ENCODE peak calls at places on chromosomes 7 and 10, in ten cellular contexts. One of them, this sample, is unnamed. For H3K36me3 and H3K4me1, the result is how much of the 10 kb centered on the place peaks cover.

GRCh38 chr10:129758180-129758579 is 205.9 kb downstream of the EBF3 start:
- DNase-seq in Peyer's patch: no peak
- DNase-seq in colonic mucosa: no peak
- DNase-seq in transverse colon: no peak
- DNase-seq in stomach: peak
- DNase-seq in cardiac muscle cell: no peak
- DNase-seq in tibial nerve: no peak
- DNase-seq in MM.1S: no peak
- DNase-seq in GM23338: no peak
- DNase-seq in neural progenitor cell: no peak
- DNase-seq in this sample: no peak

GRCh38 chr10:86222687-86223086 is 143.9 kb downstream of the GRID1 start:
- DNase-seq in cardiac muscle cell: no peak
- DNase-seq in transverse colon: no peak
- DNase-seq in MM.1S: no peak
- DNase-seq in colonic mucosa: no peak
- DNase-seq in GM23338: no peak
- DNase-seq in neural progenitor cell: no peak
- DNase-seq in Peyer's patch: no peak
- DNase-seq in stomach: no peak
- DNase-seq in tibial nerve: no peak
- DNase-seq in this sample: no peak

GRCh38 chr10:8037199-8037801 is 17.2 kb upstream of the GATA3 start:
- DNase-seq in stomach: no peak
- DNase-seq in neural progenitor cell: peak
- DNase-seq in Peyer's patch: no peak
- DNase-seq in colonic mucosa: no peak
- DNase-seq in MM.1S: no peak
- DNase-seq in cardiac muscle cell: peak
- DNase-seq in GM23338: peak
- DNase-seq in transverse colon: no peak
- DNase-seq in tibial nerve: no peak
- DNase-seq in this sample: no peak

GRCh38 chr7:82678716-82679115 is 235.1 kb upstream of the CACNA2D1 start:
- DNase-seq in tibial nerve: no peak
- DNase-seq in MM.1S: peak
- DNase-seq in Peyer's patch: no peak
- DNase-seq in colonic mucosa: no peak
- DNase-seq in GM23338: no peak
- DNase-seq in stomach: no peak
- DNase-seq in transverse colon: no peak
- DNase-seq in cardiac muscle cell: no peak
- DNase-seq in neural progenitor cell: no peak
- DNase-seq in this sample: no peak

GRCh38 chr7:75565129-75565528 is 73.0 kb downstream of the SPDYE5 start:
- DNase-seq in neural progenitor cell: no peak
- DNase-seq in GM23338: peak
- DNase-seq in stomach: peak
- DNase-seq in MM.1S: no peak
- DNase-seq in cardiac muscle cell: no peak
- DNase-seq in colonic mucosa: no peak
- DNase-seq in tibial nerve: peak
- DNase-seq in Peyer's patch: no peak
- DNase-seq in transverse colon: no peak
- DNase-seq in this sample: no peak

GRCh38 chr7:12949060-12950045 is 261.9 kb downstream of the ARL4A start:
- DNase-seq in Peyer's patch: no peak
- DNase-seq in GM23338: no peak
- DNase-seq in transverse colon: no peak
- DNase-seq in neural progenitor cell: no peak
- DNase-seq in cardiac muscle cell: no peak
- DNase-seq in tibial nerve: no peak
- DNase-seq in colonic mucosa: no peak
- DNase-seq in stomach: no peak
- DNase-seq in MM.1S: no peak
- DNase-seq in this sample: no peak

GRCh38 chr10:508726-509125 is 180.7 kb downstream of the DIP2C start:
- DNase-seq in colonic mucosa: no peak
- DNase-seq in tibial nerve: no peak
- DNase-seq in cardiac muscle cell: no peak
- DNase-seq in stomach: no peak
- DNase-seq in neural progenitor cell: no peak
- DNase-seq in MM.1S: no peak
- DNase-seq in Peyer's patch: no peak
- DNase-seq in transverse colon: no peak
- DNase-seq in GM23338: no peak
- DNase-seq in this sample: no peak

GRCh38 chr7:91307467-91307866 is 43.2 kb downstream of the FZD1 start:
- DNase-seq in tibial nerve: no peak
- DNase-seq in stomach: no peak
- DNase-seq in cardiac muscle cell: no peak
- DNase-seq in transverse colon: no peak
- DNase-seq in Peyer's patch: no peak
- DNase-seq in neural progenitor cell: no peak
- DNase-seq in GM23338: no peak
- DNase-seq in colonic mucosa: no peak
- DNase-seq in MM.1S: no peak
- DNase-seq in this sample: no peak

DNA sequence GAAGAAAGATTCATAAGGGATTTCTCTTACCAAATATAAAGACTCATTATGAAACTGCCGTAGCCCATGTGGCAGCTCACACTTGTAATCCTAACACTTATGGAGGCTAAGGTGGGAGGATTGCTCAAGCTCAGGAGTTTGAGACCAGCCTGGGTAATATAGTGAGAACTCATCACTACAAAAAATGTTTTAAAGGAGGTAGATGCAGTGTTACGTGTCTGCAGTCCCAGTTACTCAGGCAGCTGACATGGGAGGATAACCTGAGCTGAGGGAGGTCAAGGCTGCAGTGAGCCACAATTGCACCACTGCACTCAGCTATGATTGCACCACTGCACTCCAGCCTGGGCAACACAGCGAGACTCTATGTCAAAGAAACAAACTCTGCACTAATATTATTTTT is 18.1 kb upstream of the DNA2 start:
- DNase-seq in MM.1S: no peak
- DNase-seq in colonic mucosa: no peak
- DNase-seq in GM23338: no peak
- DNase-seq in transverse colon: no peak
- DNase-seq in neural progenitor cell: no peak
- DNase-seq in cardiac muscle cell: no peak
- DNase-seq in tibial nerve: no peak
- DNase-seq in stomach: no peak
- DNase-seq in Peyer's patch: no peak
- DNase-seq in this sample: no peak
- H3K36me3 ChIP-seq in MM.1S: under half
- H3K36me3 ChIP-seq in colonic mucosa: under half
- H3K36me3 ChIP-seq in GM23338: under half
- H3K36me3 ChIP-seq in transverse colon: under half
- H3K36me3 ChIP-seq in neural progenitor cell: under half
- H3K36me3 ChIP-seq in cardiac muscle cell: under half
- H3K36me3 ChIP-seq in tibial nerve: under half
- H3K36me3 ChIP-seq in stomach: half or more
- H3K36me3 ChIP-seq in Peyer's patch: under half
- H3K36me3 ChIP-seq in this sample: under half

GRCh38 chr10:125333769-125334168 is 173.4 kb upstream of the CTBP2 start:
- DNase-seq in tibial nerve: no peak
- DNase-seq in MM.1S: no peak
- DNase-seq in transverse colon: no peak
- DNase-seq in neural progenitor cell: no peak
- DNase-seq in GM23338: no peak
- DNase-seq in colonic mucosa: no peak
- DNase-seq in stomach: no peak
- DNase-seq in cardiac muscle cell: no peak
- DNase-seq in Peyer's patch: no peak
- DNase-seq in this sample: no peak

GRCh38 chr10:125334545-125334944 is 174.2 kb upstream of the CTBP2 start:
- DNase-seq in neural progenitor cell: no peak
- DNase-seq in cardiac muscle cell: no peak
- DNase-seq in Peyer's patch: no peak
- DNase-seq in tibial nerve: no peak
- DNase-seq in GM23338: no peak
- DNase-seq in colonic mucosa: no peak
- DNase-seq in stomach: no peak
- DNase-seq in MM.1S: no peak
- DNase-seq in transverse colon: no peak
- DNase-seq in this sample: no peak

GRCh38 chr10:125340871-125341270 is 180.5 kb upstream of the CTBP2 start:
- DNase-seq in Peyer's patch: no peak
- DNase-seq in colonic mucosa: no peak
- DNase-seq in tibial nerve: no peak
- DNase-seq in stomach: no peak
- DNase-seq in transverse colon: no peak
- DNase-seq in MM.1S: no peak
- DNase-seq in GM23338: no peak
- DNase-seq in cardiac muscle cell: no peak
- DNase-seq in neural progenitor cell: no peak
- DNase-seq in this sample: no peak

GRCh38 chr10:125341611-125342010 is 181.2 kb upstream of the CTBP2 start:
- DNase-seq in transverse colon: no peak
- DNase-seq in stomach: no peak
- DNase-seq in MM.1S: no peak
- DNase-seq in cardiac muscle cell: no peak
- DNase-seq in Peyer's patch: no peak
- DNase-seq in neural progenitor cell: no peak
- DNase-seq in GM23338: no peak
- DNase-seq in colonic mucosa: no peak
- DNase-seq in tibial nerve: no peak
- DNase-seq in this sample: no peak

GRCh38 chr10:125337510-125337909 is 177.1 kb upstream of the CTBP2 start:
- DNase-seq in tibial nerve: no peak
- DNase-seq in neural progenitor cell: peak
- DNase-seq in stomach: no peak
- DNase-seq in cardiac muscle cell: no peak
- DNase-seq in colonic mucosa: no peak
- DNase-seq in MM.1S: no peak
- DNase-seq in transverse colon: no peak
- DNase-seq in Peyer's patch: no peak
- DNase-seq in GM23338: peak
- DNase-seq in this sample: no peak
- TF ChIP-seq CTCF in tibial nerve: no peak
- TF ChIP-seq CTCF in neural progenitor cell: peak
- TF ChIP-seq CTCF in stomach: no peak
- TF ChIP-seq CTCF in cardiac muscle cell: no peak
- TF ChIP-seq CTCF in colonic mucosa: no peak
- TF ChIP-seq CTCF in MM.1S: no peak
- TF ChIP-seq CTCF in transverse colon: no peak
- TF ChIP-seq CTCF in Peyer's patch: no peak
- TF ChIP-seq CTCF in GM23338: peak
- TF ChIP-seq CTCF in this sample: no peak

GRCh38 chr7:2651847-2652735 is 20.3 kb downstream of the TTYH3 start:
- DNase-seq in stomach: no peak
- DNase-seq in transverse colon: no peak
- DNase-seq in neural progenitor cell: no peak
- DNase-seq in cardiac muscle cell: no peak
- DNase-seq in Peyer's patch: no peak
- DNase-seq in MM.1S: no peak
- DNase-seq in tibial nerve: no peak
- DNase-seq in GM23338: no peak
- DNase-seq in colonic mucosa: no peak
- DNase-seq in this sample: no peak

GRCh38 chr7:2651336-2651735 is 19.6 kb downstream of the TTYH3 start:
- DNase-seq in MM.1S: no peak
- DNase-seq in tibial nerve: no peak
- DNase-seq in transverse colon: no peak
- DNase-seq in neural progenitor cell: peak
- DNase-seq in stomach: no peak
- DNase-seq in GM23338: peak
- DNase-seq in colonic mucosa: no peak
- DNase-seq in Peyer's patch: no peak
- DNase-seq in cardiac muscle cell: peak
- DNase-seq in this sample: no peak

GRCh38 chr7:2655870-2656614 is 24.3 kb downstream of the TTYH3 start:
- DNase-seq in transverse colon: no peak
- DNase-seq in colonic mucosa: no peak
- DNase-seq in stomach: no peak
- DNase-seq in Peyer's patch: no peak
- DNase-seq in cardiac muscle cell: no peak
- DNase-seq in neural progenitor cell: no peak
- DNase-seq in MM.1S: no peak
- DNase-seq in tibial nerve: no peak
- DNase-seq in GM23338: no peak
- DNase-seq in this sample: no peak

GRCh38 chr7:2652736-2653060 is 20.9 kb downstream of the TTYH3 start:
- DNase-seq in colonic mucosa: no peak
- DNase-seq in neural progenitor cell: no peak
- DNase-seq in MM.1S: no peak
- DNase-seq in stomach: no peak
- DNase-seq in GM23338: no peak
- DNase-seq in transverse colon: no peak
- DNase-seq in cardiac muscle cell: no peak
- DNase-seq in tibial nerve: no peak
- DNase-seq in Peyer's patch: no peak
- DNase-seq in this sample: no peak

DNA sequence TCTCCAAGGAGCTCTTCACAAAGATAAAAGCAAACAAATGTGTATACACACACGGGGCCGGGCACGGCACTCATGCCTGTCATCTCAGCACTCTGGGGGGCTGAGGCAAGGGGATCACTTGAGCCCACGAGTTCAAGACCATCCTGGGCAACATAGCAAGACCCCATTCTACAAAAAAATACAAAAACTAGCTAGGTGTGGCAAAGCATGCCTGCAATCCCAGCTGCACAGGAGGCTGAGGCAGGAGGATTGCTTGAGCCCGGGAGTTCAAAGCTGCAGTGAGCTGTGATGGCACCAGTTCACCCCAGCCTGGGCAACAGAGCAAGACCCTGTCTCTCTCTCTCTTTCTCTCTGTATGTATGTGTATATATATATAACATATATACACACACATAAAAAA is 22.3 kb downstream of the TTYH3 start:
- DNase-seq in stomach: no peak
- DNase-seq in tibial nerve: no peak
- DNase-seq in neural progenitor cell: no peak
- DNase-seq in MM.1S: no peak
- DNase-seq in Peyer's patch: no peak
- DNase-seq in colonic mucosa: no peak
- DNase-seq in cardiac muscle cell: no peak
- DNase-seq in transverse colon: no peak
- DNase-seq in GM23338: no peak
- DNase-seq in this sample: no peak
- H3K4me1 ChIP-seq in stomach: under half
- H3K4me1 ChIP-seq in tibial nerve: under half
- H3K4me1 ChIP-seq in neural progenitor cell: under half
- H3K4me1 ChIP-seq in MM.1S: under half
- H3K4me1 ChIP-seq in Peyer's patch: under half
- H3K4me1 ChIP-seq in colonic mucosa: under half
- H3K4me1 ChIP-seq in cardiac muscle cell: under half
- H3K4me1 ChIP-seq in transverse colon: under half
- H3K4me1 ChIP-seq in GM23338: under half
- H3K4me1 ChIP-seq in this sample: under half

DNA sequence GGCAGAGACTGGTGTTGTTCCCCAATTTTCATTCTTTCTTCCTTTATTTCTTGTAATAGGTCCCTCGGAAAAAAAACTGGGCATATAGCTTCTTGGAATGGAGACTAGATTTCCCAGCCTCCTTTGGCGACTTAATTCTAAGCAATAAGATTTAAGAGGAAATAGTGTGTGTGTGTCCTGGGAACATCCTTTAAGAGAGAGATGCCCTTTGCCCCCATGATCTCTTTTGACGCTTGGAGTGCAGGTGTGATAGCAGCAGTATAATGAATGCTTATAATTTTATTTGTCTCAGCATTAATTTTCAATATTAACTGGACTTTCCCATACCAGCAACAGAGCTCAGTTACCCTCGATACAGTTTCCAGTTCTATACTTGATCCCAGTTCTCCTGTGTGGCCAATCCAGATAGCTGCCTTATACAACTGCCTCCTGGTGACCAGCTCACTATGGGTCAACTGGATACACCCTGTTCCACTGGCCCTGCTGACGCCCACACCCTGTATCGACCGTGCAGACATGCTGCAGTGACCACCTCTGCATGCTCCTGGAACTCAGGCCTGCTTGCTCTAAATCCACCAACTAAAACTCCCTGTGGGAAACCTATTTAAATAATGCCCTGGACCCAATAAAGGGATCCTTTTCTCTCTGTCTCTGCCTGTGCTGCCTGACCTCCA is 13.9 kb downstream of the TMEM176A start:
- DNase-seq in tibial nerve: no peak
- DNase-seq in Peyer's patch: no peak
- DNase-seq in GM23338: no peak
- DNase-seq in transverse colon: no peak
- DNase-seq in cardiac muscle cell: no peak
- DNase-seq in stomach: no peak
- DNase-seq in MM.1S: no peak
- DNase-seq in colonic mucosa: no peak
- DNase-seq in neural progenitor cell: no peak
- DNase-seq in this sample: no peak
- H3K36me3 ChIP-seq in tibial nerve: under half
- H3K36me3 ChIP-seq in Peyer's patch: under half
- H3K36me3 ChIP-seq in GM23338: under half
- H3K36me3 ChIP-seq in transverse colon: under half
- H3K36me3 ChIP-seq in cardiac muscle cell: under half
- H3K36me3 ChIP-seq in stomach: under half
- H3K36me3 ChIP-seq in MM.1S: under half
- H3K36me3 ChIP-seq in colonic mucosa: under half
- H3K36me3 ChIP-seq in neural progenitor cell: under half
- H3K36me3 ChIP-seq in this sample: under half